ENCODE peak calls at places on chromosomes 4 and X, in five cellular contexts. D, K, X, I and S are unnamed samples.

GRCh38 chr4:122046255-122046654 is 94.4 kb upstream of the TRPC3 start:
- DNase-seq in K (no peak), X (no peak), D (no peak), I (no peak), S (no peak)

GRCh38 chr4:173521474-173522159 is 8.4 kb downstream of the HAND2 start:
- DNase-seq in X (no peak), D (no peak), I (peak; percentile 65), K (no peak), S (peak; percentile 55)

GRCh38 chrX:111955916-111956315 is 79.9 kb downstream of the TRPC5OS start:
- DNase-seq in D (no peak), I (no peak), K (no peak), X (no peak), S (no peak)

GRCh38 chr4:110619001-110619350 is 3.9 kb downstream of the PITX2 start:
- DNase-seq in D (no peak), X (no peak), K (no peak), I (no peak), S (no peak)

GRCh38 chrX:56726609-56727008 is 2.4 kb upstream of the NBDY start:
- DNase-seq in K (no peak), I (no peak), X (peak; percentile 1), D (no peak), S (no peak)

GRCh38 chr4:99705891-99706290 is 48.3 kb upstream of the C4orf54 start:
- DNase-seq in K (no peak), X (no peak), D (no peak), I (no peak), S (no peak)

GRCh38 chr4:88592600-88593448 is 544 bp downstream of the HERC3 start:
- DNase-seq in X (peak; percentile 77), I (peak; percentile 79), K (peak; percentile 91), D (peak; percentile 61), S (peak; percentile 88)

GRCh38 chr4:18645356-18645755 is 623.8 kb upstream of the LCORL start:
- DNase-seq in D (no peak), K (no peak), I (no peak), X (no peak), S (no peak)

GRCh38 chrX:45689971-45690370 is 489.3 kb upstream of the DIPK2B start:
- DNase-seq in D (no peak), X (no peak), K (no peak), I (no peak), S (no peak)

GRCh38 chrX:38275615-38276014 is 51.7 kb downstream of the RPGR start:
- DNase-seq in K (no peak), X (no peak), I (no peak), D (no peak), S (no peak)

GRCh38 chr4:155610143-155610542 is 56.5 kb upstream of the GUCY1A1 start:
- DNase-seq in I (no peak), X (no peak), D (no peak), K (no peak), S (no peak)

GRCh38 chr4:105550641-105551040 is 1.8 kb upstream of the ARHGEF38 start:
- DNase-seq in X (no peak), I (no peak), K (no peak), D (no peak), S (no peak)

GRCh38 chrX:1587161-1587560 is 4.2 kb upstream of the AKAP17A start:
- DNase-seq in X (no peak), I (no peak), D (no peak), K (no peak), S (no peak)

GRCh38 chr4:107069049-107069448 is 32.9 kb upstream of the DKK2 start:
- DNase-seq in K (no peak), D (no peak), X (no peak), I (no peak), S (no peak)

GRCh38 chrX:10582215-10582733 is 38.1 kb downstream of the MID1 start:
- DNase-seq in I (no peak), X (no peak), D (no peak), K (no peak), S (no peak)

GRCh38 chr4:83189631-83190136 is 75.2 kb upstream of the PLAC8 start:
- DNase-seq in I (no peak), D (no peak), X (no peak), K (no peak), S (no peak)

GRCh38 chrX:101407748-101408529 is at the start of the genes GLA and HNRNPH2:
- DNase-seq in X (peak; percentile 83), K (peak; percentile 86), I (peak; percentile 88), D (peak; percentile 92), S (peak; percentile 88)

GRCh38 chr4:86592553-86593249 is 1.4 kb upstream of the PTPN13 start:
- DNase-seq in X (no peak), K (no peak), D (no peak), I (no peak), S (no peak)

GRCh38 chr4:183106839-183107238 is 7.8 kb downstream of the WWC2 start:
- DNase-seq in D (no peak), K (no peak), I (no peak), X (no peak), S (no peak)

GRCh38 chrX:11750051-11750450 is 8.0 kb upstream of the MSL3 start:
- DNase-seq in D (no peak), K (no peak), I (no peak), X (no peak), S (no peak)

GRCh38 chr4:184991860-184992259 is 26.4 kb upstream of the HELT start:
- DNase-seq in K (no peak), I (no peak), D (peak; percentile 12), X (no peak), S (no peak)

GRCh38 chr4:38591617-38592337 is 72.2 kb upstream of the KLF3 start:
- DNase-seq in K (no peak), X (no peak), I (peak; percentile 46), D (no peak), S (no peak)

GRCh38 chr4:5995901-5996623 is 22.2 kb downstream of the C4orf50 start:
- DNase-seq in D (no peak), X (no peak), I (no peak), K (no peak), S (no peak)

GRCh38 chr4:76840972-76841473 is 56.9 kb downstream of the SOWAHB start:
- DNase-seq in X (no peak), D (no peak), I (no peak), K (no peak), S (no peak)

GRCh38 chr4:153259679-153260078 is 55.4 kb downstream of the TRIM2 start:
- DNase-seq in K (no peak), D (no peak), I (no peak), X (no peak), S (no peak)

GRCh38 chrX:109629310-109629709 is 4.3 kb upstream of the KCNE5 start:
- DNase-seq in K (no peak), X (no peak), I (no peak), D (peak; percentile 49), S (no peak)

GRCh38 chr4:78654809-78655208 is 103.2 kb downstream of the ANXA3 start:
- DNase-seq in K (no peak), D (no peak), I (no peak), X (no peak), S (no peak)

GRCh38 chrX:115560211-115560977 is 580 bp upstream of the PLS3 start:
- DNase-seq in D (no peak), K (no peak), I (no peak), X (no peak), S (no peak)

GRCh38 chr4:124940387-124940786 is 227.9 kb upstream of the ANKRD50 start:
- DNase-seq in K (no peak), X (no peak), D (no peak), I (no peak), S (no peak)

GRCh38 chr4:145954924-145955339 is 16.3 kb upstream of the ZNF827 start:
- DNase-seq in I (no peak), X (no peak), D (no peak), K (no peak), S (no peak)

GRCh38 chr4:102868153-102868781 is 525 bp upstream of the CISD2 start:
- DNase-seq in K (peak; percentile 56), I (peak; percentile 24), D (no peak), X (peak; percentile 4), S (peak; percentile 23)

GRCh38 chrX:23742693-23743622 is at the start of gene ACOT9:
- DNase-seq in I (peak; percentile 91), D (no peak), K (peak; percentile 89), X (peak; percentile 75), S (peak; percentile 95)

GRCh38 chrX:32448945-32449344 is 762.4 kb downstream of the DMD start:
- DNase-seq in K (no peak), D (no peak), I (no peak), X (no peak), S (no peak)

GRCh38 chr4:55507612-55508011 is 39.1 kb downstream of the CLOCK start:
- DNase-seq in D (no peak), I (no peak), K (no peak), X (no peak), S (no peak)

GRCh38 chrX:14029425-14030247 is at the start of gene GEMIN8:
- DNase-seq in X (peak; percentile 83), K (peak; percentile 90), D (peak; percentile 91), I (peak; percentile 92), S (peak; percentile 85)

GRCh38 chr4:61204353-61204752 is 4.2 kb downstream of the ADGRL3 start:
- DNase-seq in D (no peak), X (no peak), K (no peak), I (no peak), S (no peak)